ENCODE peak calls at places on chromosomes 12 and 14, in six cellular contexts. K is AG09309; S is stimulated activated CD8-positive, alpha-beta memory T cell treated with anti-CD3 and anti-CD28 coated beads, Interleukin-7, amount 100 ng/mL, for 24 hours; N is choroid plexus epithelial cell; L is activated naive CD8-positive, alpha-beta T cell treated with anti-CD3 and anti-CD28 coated beads, Interleukin-2, amount 10 ng/mL, durations not matched to agents 7 days and 5 days; Y is HS-5. D is an unnamed sample.

GRCh38 chr12:130661501-130662255 is 54.4 kb downstream of the RIMBP2 start:
- DNase-seq in L (no peak), Y (no peak), S (no peak), N (peak), K (no peak), D (no peak)

GRCh38 chr12:47221256-47222023 is 141.7 kb upstream of the AMIGO2 start:
- DNase-seq in N (no peak), S (no peak), K (no peak), Y (no peak), L (no peak), D (no peak)

GRCh38 chr12:46365951-46366379 is 6.6 kb downstream of the SLC38A2 start:
- DNase-seq in K (no peak), Y (no peak), L (no peak), S (no peak), N (peak), D (no peak)

GRCh38 chr12:26460361-26460760 is 265.0 kb downstream of the SSPN start:
- DNase-seq in K (no peak), S (no peak), N (no peak), L (no peak), Y (no peak), D (no peak)

GRCh38 chr12:120740871-120741270 is 15.2 kb downstream of the ACADS start:
- DNase-seq in N (no peak), S (no peak), Y (no peak), L (no peak), K (no peak), D (no peak)

GRCh38 chr14:100537701-100538565 is 49.3 kb downstream of the BEGAIN start:
- DNase-seq in Y (no peak), S (no peak), K (no peak), N (no peak), L (peak), D (no peak)

GRCh38 chr14:26846388-26846787 is 248.6 kb upstream of the NOVA1 start:
- DNase-seq in S (no peak), K (no peak), L (no peak), Y (no peak), N (peak), D (no peak)

GRCh38 chr12:57461326-57461903 is 1.8 kb downstream of the GLI1 start:
- DNase-seq in N (peak), L (peak), Y (no peak), K (no peak), S (no peak), D (no peak)

GRCh38 chr12:42968426-42968825 is 378.9 kb upstream of the PRICKLE1 start:
- DNase-seq in N (no peak), K (no peak), Y (no peak), L (no peak), S (no peak), D (no peak)

GRCh38 chr14:70771781-70772212 is 37.5 kb downstream of the MAP3K9 start:
- DNase-seq in L (no peak), K (no peak), Y (no peak), S (no peak), N (peak), D (no peak)

GRCh38 chr12:71092290-71092689 is 65.5 kb downstream of the TSPAN8 start:
- DNase-seq in K (no peak), L (no peak), S (no peak), Y (no peak), N (peak), D (no peak)

GRCh38 chr12:46946137-46946536 is 120.3 kb upstream of the SLC38A4 start:
- DNase-seq in S (no peak), K (peak), N (peak), L (no peak), Y (peak), D (no peak)

GRCh38 chr14:38278035-38278434 is 22.1 kb upstream of the CLEC14A start:
- DNase-seq in Y (no peak), S (no peak), L (no peak), N (peak), K (no peak), D (no peak)

GRCh38 chr12:113184098-113184899 is 979 bp downstream of the DDX54 start:
- DNase-seq in Y (no peak), N (no peak), L (no peak), S (no peak), K (no peak), D (no peak)

GRCh38 chr12:92973614-92974013 is 44.5 kb upstream of the EEA1 start:
- DNase-seq in Y (peak), S (no peak), N (peak), K (peak), L (no peak), D (no peak)

D was measured in CD4-positive, alpha-beta T cell.